ENCODE peak calls at places on chromosome 7, in seven cellular contexts. S is AG09309, G is thoracic aorta, R is caudate nucleus, E is Right ventricle myocardium superior, N is T-helper 1 cell, D is H54. A is an unnamed sample.

GRCh38 chr7:158078161-158078910 is 509.3 kb downstream of the PTPRN2 start:
- DNase-seq in D (no peak), S (no peak), R (no peak), E (no peak), N (no peak), G (no peak), A (no peak)

GRCh38 chr7:77309714-77310220 is 106.4 kb downstream of the GSAP start:
- DNase-seq in N (no peak), S (no peak), R (no peak), G (no peak), E (no peak), D (no peak), A (no peak)

GRCh38 chr7:127437772-127438330 is 45.3 kb upstream of the ZNF800 start:
- DNase-seq in E (no peak), N (no peak), G (no peak), D (peak; percentile 41), S (peak; percentile 55), R (no peak), A (peak; percentile 23)

GRCh38 chr7:11714205-11714604 is 117.8 kb downstream of the THSD7A start:
- DNase-seq in E (no peak), R (no peak), D (no peak), S (no peak), G (no peak), N (no peak), A (no peak)

GRCh38 chr7:10116511-10116910 is 857.2 kb upstream of the PHF14 start:
- DNase-seq in D (no peak), S (no peak), G (no peak), R (no peak), E (no peak), N (no peak), A (no peak)

GRCh38 chr7:157394246-157395191 is 57.7 kb downstream of the DNAJB6 start:
- DNase-seq in S (no peak), G (no peak), R (no peak), D (no peak), E (no peak), N (no peak), A (no peak)

GRCh38 chr7:70354409-70355169 is 756.3 kb downstream of the AUTS2 start:
- DNase-seq in E (no peak), R (no peak), N (no peak), S (no peak), G (no peak), D (no peak), A (no peak)

GRCh38 chr7:148963583-148964509 is 64.5 kb downstream of the PDIA4 start:
- DNase-seq in E (no peak), D (no peak), N (no peak), S (no peak), G (no peak), R (peak; percentile 28), A (no peak)

GRCh38 chr7:32347244-32347828 is 142.8 kb downstream of the LSM5 start:
- DNase-seq in E (no peak), R (no peak), G (no peak), D (no peak), S (no peak), N (peak; percentile 1), A (no peak)

GRCh38 chr7:2253525-2254244 is 11.7 kb downstream of the NUDT1 start:
- DNase-seq in S (no peak), N (no peak), E (no peak), G (no peak), D (no peak), R (no peak), A (no peak)

GRCh38 chr7:13442226-13442625 is 547.2 kb downstream of the ETV1 start:
- DNase-seq in D (no peak), R (no peak), S (no peak), N (no peak), G (no peak), E (no peak), A (no peak)

GRCh38 chr7:80124870-80125269 is 9.8 kb upstream of the GNAI1 start:
- DNase-seq in S (no peak), G (no peak), D (no peak), R (no peak), E (no peak), N (no peak), A (no peak)

GRCh38 chr7:80244206-80244956 is 109.8 kb downstream of the GNAI1 start:
- DNase-seq in S (peak; percentile 32), N (no peak), G (no peak), D (no peak), E (no peak), R (no peak), A (no peak)

GRCh38 chr7:347001-347590 is 57.1 kb downstream of the FOXL3 start:
- DNase-seq in R (no peak), N (no peak), D (no peak), G (no peak), S (no peak), E (no peak), A (no peak)

GRCh38 chr7:46545790-46546189 is 624.7 kb upstream of the IGFBP3 start:
- DNase-seq in R (no peak), E (no peak), G (no peak), D (no peak), N (no peak), S (no peak), A (peak; percentile 28)

GRCh38 chr7:92797693-92798092 is 38.7 kb downstream of the CDK6 start:
- DNase-seq in E (no peak), S (no peak), N (no peak), R (no peak), D (no peak), G (no peak), A (no peak)

GRCh38 chr7:105224884-105225651 is 163.7 kb downstream of the SRPK2 start:
- DNase-seq in R (no peak), E (no peak), D (peak; percentile 53), S (peak; percentile 66), G (no peak), N (no peak), A (peak; percentile 85)

GRCh38 chr7:157703534-157704195 is 366.9 kb downstream of the DNAJB6 start:
- DNase-seq in E (no peak), G (no peak), S (no peak), N (no peak), R (no peak), D (no peak), A (no peak)

A was measured in skeletal muscle cell.